ENCODE peak calls at places on chromosomes 6 and 20, in six cellular contexts. V is stimulated activated naive B cell treated with anti-CD40 and anti-IgM and Interleukin-4, amounts not matched to agents 10 μg/mL and 1 μg/mL and 100 μg/mL, for 72 hours; C is HTR-8/SVneo; J is KBM-7; K is activated naive CD4-positive, alpha-beta T cell treated with anti-CD3 and anti-CD28 coated beads, Interleukin-2, amount 50 U/mL, for 16 hours; U is CD8-positive, alpha-beta T cell. N is an unnamed sample.

GRCh38 chr20:33673411-33674293 is 576 bp downstream of the NECAB3 start:
- DNase-seq in U (no peak), C (no peak), K (no peak), J (no peak), V (no peak), N (no peak)

GRCh38 chr6:88236961-88237360 is 70.8 kb upstream of the CNR1 start:
- DNase-seq in C (no peak), J (no peak), K (no peak), U (no peak), V (no peak), N (no peak)

GRCh38 chr6:5705256-5705655 is 301.5 kb downstream of the NRN1 start:
- DNase-seq in U (no peak), K (no peak), J (no peak), C (no peak), V (no peak), N (no peak)

GRCh38 chr20:40654876-40655275 is 34.2 kb downstream of the MAFB start:
- DNase-seq in V (no peak), J (no peak), C (no peak), U (no peak), K (no peak), N (no peak)

GRCh38 chr6:3831741-3832530 is 17.2 kb upstream of the FAM50B start:
- DNase-seq in C (no peak), V (no peak), K (no peak), J (no peak), U (no peak), N (no peak)

GRCh38 chr6:13710552-13711383 is 867 bp downstream of the RANBP9 start:
- DNase-seq in V (peak), C (no peak), U (no peak), K (peak), J (peak), N (no peak)

GRCh38 chr20:41714030-41714429 is 95.9 kb upstream of the CHD6 start:
- DNase-seq in C (no peak), J (no peak), K (no peak), U (no peak), V (no peak), N (no peak)

GRCh38 chr6:134657751-134658522 is 292.0 kb downstream of the ALDH8A1 start:
- DNase-seq in J (no peak), V (no peak), U (no peak), C (no peak), K (no peak), N (no peak)

GRCh38 chr20:21352703-21353102 is 44.6 kb downstream of the NKX2-4 start:
- DNase-seq in K (no peak), V (no peak), U (no peak), C (peak), J (no peak), N (no peak)

GRCh38 chr6:31791324-31792089 is 4.0 kb downstream of the VARS1 start:
- DNase-seq in J (peak), U (no peak), V (no peak), K (peak), C (peak), N (peak)

GRCh38 chr6:63197741-63198140 is 13.5 kb upstream of the FKBP1C start:
- DNase-seq in J (no peak), U (no peak), K (no peak), V (no peak), C (no peak), N (no peak)

GRCh38 chr6:27786048-27786447 is 126.1 kb downstream of the OR2B2 start:
- DNase-seq in U (no peak), J (no peak), C (no peak), V (no peak), K (no peak), N (no peak)

GRCh38 chr6:81969814-81970213 is 217.3 kb upstream of the TENT5A start:
- DNase-seq in V (no peak), U (no peak), K (no peak), C (no peak), J (no peak), N (no peak)

N was measured in A549.